ENCODE peak calls at places on chromosomes 7 and 10, in five cellular contexts. One of them, this sample, is unnamed.

GRCh38 chr10:13526952-13527863 is 1.6 kb downstream of the BEND7 start:
- DNase-seq in pons: no peak
- DNase-seq in SJSA1: peak; percentile 39
- DNase-seq in colonic mucosa: no peak
- DNase-seq in NCI-H1436 treated with DMSO at 0.1 percent for 48 hours: no peak
- DNase-seq in this sample: peak; percentile 74

GRCh38 chr10:24382979-24383663 is 174.2 kb downstream of the KIAA1217 start:
- DNase-seq in pons: no peak
- DNase-seq in NCI-H1436 treated with DMSO at 0.1 percent for 48 hours: no peak
- DNase-seq in SJSA1: no peak
- DNase-seq in colonic mucosa: peak; percentile 63
- DNase-seq in this sample: no peak

GRCh38 chr10:17009228-17009700 is 120.3 kb downstream of the CUBN start:
- DNase-seq in colonic mucosa: no peak
- DNase-seq in pons: no peak
- DNase-seq in SJSA1: peak; percentile 55
- DNase-seq in NCI-H1436 treated with DMSO at 0.1 percent for 48 hours: no peak
- DNase-seq in this sample: peak; percentile 75

GRCh38 chr10:24393206-24393605 is 184.3 kb downstream of the KIAA1217 start:
- DNase-seq in NCI-H1436 treated with DMSO at 0.1 percent for 48 hours: no peak
- DNase-seq in colonic mucosa: no peak
- DNase-seq in SJSA1: no peak
- DNase-seq in pons: no peak
- DNase-seq in this sample: no peak

GRCh38 chr7:73903321-73904218 is 42.6 kb downstream of the TMEM270 start:
- DNase-seq in pons: no peak
- DNase-seq in NCI-H1436 treated with DMSO at 0.1 percent for 48 hours: no peak
- DNase-seq in SJSA1: no peak
- DNase-seq in colonic mucosa: no peak
- DNase-seq in this sample: no peak

GRCh38 chr7:134016223-134016941 is 110.8 kb upstream of the LRGUK start:
- DNase-seq in NCI-H1436 treated with DMSO at 0.1 percent for 48 hours: no peak
- DNase-seq in pons: peak; percentile 59
- DNase-seq in colonic mucosa: peak; percentile 33
- DNase-seq in SJSA1: peak; percentile 20
- DNase-seq in this sample: peak; percentile 24

GRCh38 chr7:96181174-96181573 is 140.7 kb downstream of the SLC25A13 start:
- DNase-seq in NCI-H1436 treated with DMSO at 0.1 percent for 48 hours: no peak
- DNase-seq in SJSA1: no peak
- DNase-seq in colonic mucosa: no peak
- DNase-seq in pons: no peak
- DNase-seq in this sample: no peak

GRCh38 chr7:45347804-45348203 is 190.2 kb downstream of the RAMP3 start:
- DNase-seq in NCI-H1436 treated with DMSO at 0.1 percent for 48 hours: no peak
- DNase-seq in pons: no peak
- DNase-seq in colonic mucosa: no peak
- DNase-seq in SJSA1: peak; percentile 66
- DNase-seq in this sample: no peak

GRCh38 chr10:5645944-5646617 is 20.3 kb downstream of the ASB13 start:
- DNase-seq in pons: no peak
- DNase-seq in NCI-H1436 treated with DMSO at 0.1 percent for 48 hours: no peak
- DNase-seq in SJSA1: no peak
- DNase-seq in colonic mucosa: peak; percentile 25
- DNase-seq in this sample: no peak

GRCh38 chr10:124267231-124267885 is 151.4 kb downstream of the OAT start:
- DNase-seq in pons: no peak
- DNase-seq in NCI-H1436 treated with DMSO at 0.1 percent for 48 hours: no peak
- DNase-seq in colonic mucosa: no peak
- DNase-seq in SJSA1: no peak
- DNase-seq in this sample: peak; percentile 24

GRCh38 chr7:158548726-158549125 is 38.9 kb downstream of the PTPRN2 start:
- DNase-seq in colonic mucosa: no peak
- DNase-seq in NCI-H1436 treated with DMSO at 0.1 percent for 48 hours: no peak
- DNase-seq in pons: no peak
- DNase-seq in SJSA1: no peak
- DNase-seq in this sample: no peak

GRCh38 chr7:101315336-101315735 is 6.3 kb downstream of the IFT22 start:
- DNase-seq in SJSA1: no peak
- DNase-seq in colonic mucosa: peak; percentile 58
- DNase-seq in NCI-H1436 treated with DMSO at 0.1 percent for 48 hours: no peak
- DNase-seq in pons: peak; percentile 31
- DNase-seq in this sample: peak; percentile 57

GRCh38 chr7:18020138-18020715 is 7.4 kb downstream of the PRPS1L1 start:
- DNase-seq in colonic mucosa: peak; percentile 21
- DNase-seq in pons: no peak
- DNase-seq in NCI-H1436 treated with DMSO at 0.1 percent for 48 hours: no peak
- DNase-seq in SJSA1: no peak
- DNase-seq in this sample: peak; percentile 8

GRCh38 chr7:2210551-2211258 is 22.0 kb downstream of the MAD1L1 start:
- DNase-seq in colonic mucosa: no peak
- DNase-seq in SJSA1: no peak
- DNase-seq in NCI-H1436 treated with DMSO at 0.1 percent for 48 hours: no peak
- DNase-seq in pons: no peak
- DNase-seq in this sample: no peak

GRCh38 chr7:27225005-27225934 is 17.3 kb upstream of the EVX1 start:
- DNase-seq in pons: no peak
- DNase-seq in colonic mucosa: no peak
- DNase-seq in SJSA1: no peak
- DNase-seq in NCI-H1436 treated with DMSO at 0.1 percent for 48 hours: no peak
- DNase-seq in this sample: no peak

This sample was measured in LHCN-M2.